ENCODE peak calls at places on chromosome 1, in nine cellular contexts. One of them, this sample, is unnamed.

GRCh38 chr1:66764994-66765578 is 12.8 kb downstream of the DYNLT5 start:
- DNase-seq in IMR-90: peak; percentile 66
- DNase-seq in EH: peak; percentile 58
- DNase-seq in T follicular helper cell: peak; percentile 19
- DNase-seq in fibroblast of pulmonary artery: peak; percentile 80
- DNase-seq in stimulated activated CD8-positive, alpha-beta memory T cell treated with anti-CD3 and anti-CD28 coated beads, Interleukin-15, amount 100 ng/mL, for 1 hour: peak; percentile 32
- DNase-seq in 8988T: no peak
- DNase-seq in WTC11: peak; percentile 16
- DNase-seq in cardiac muscle cell: peak; percentile 53
- DNase-seq in this sample: peak; percentile 41

GRCh38 chr1:10508511-10508951 is 33.8 kb downstream of the PEX14 start:
- DNase-seq in 8988T: no peak
- DNase-seq in fibroblast of pulmonary artery: no peak
- DNase-seq in WTC11: peak; percentile 29
- DNase-seq in T follicular helper cell: no peak
- DNase-seq in EH: peak; percentile 66
- DNase-seq in cardiac muscle cell: no peak
- DNase-seq in stimulated activated CD8-positive, alpha-beta memory T cell treated with anti-CD3 and anti-CD28 coated beads, Interleukin-15, amount 100 ng/mL, for 1 hour: no peak
- DNase-seq in IMR-90: peak; percentile 57
- DNase-seq in this sample: no peak

GRCh38 chr1:46807046-46807972 is 8.5 kb downstream of the CYP4B1 start:
- DNase-seq in EH: no peak
- DNase-seq in cardiac muscle cell: no peak
- DNase-seq in 8988T: no peak
- DNase-seq in fibroblast of pulmonary artery: no peak
- DNase-seq in stimulated activated CD8-positive, alpha-beta memory T cell treated with anti-CD3 and anti-CD28 coated beads, Interleukin-15, amount 100 ng/mL, for 1 hour: no peak
- DNase-seq in WTC11: no peak
- DNase-seq in T follicular helper cell: no peak
- DNase-seq in IMR-90: no peak
- DNase-seq in this sample: no peak

GRCh38 chr1:151680812-151681211 is 35.8 kb downstream of the CELF3 start:
- DNase-seq in 8988T: peak; percentile 63
- DNase-seq in EH: peak; percentile 94
- DNase-seq in T follicular helper cell: no peak
- DNase-seq in WTC11: no peak
- DNase-seq in fibroblast of pulmonary artery: peak; percentile 89
- DNase-seq in IMR-90: peak; percentile 89
- DNase-seq in stimulated activated CD8-positive, alpha-beta memory T cell treated with anti-CD3 and anti-CD28 coated beads, Interleukin-15, amount 100 ng/mL, for 1 hour: no peak
- DNase-seq in cardiac muscle cell: no peak
- DNase-seq in this sample: no peak

GRCh38 chr1:72649211-72649888 is 367.0 kb upstream of the NEGR1 start:
- DNase-seq in EH: no peak
- DNase-seq in T follicular helper cell: no peak
- DNase-seq in stimulated activated CD8-positive, alpha-beta memory T cell treated with anti-CD3 and anti-CD28 coated beads, Interleukin-15, amount 100 ng/mL, for 1 hour: no peak
- DNase-seq in 8988T: no peak
- DNase-seq in cardiac muscle cell: no peak
- DNase-seq in fibroblast of pulmonary artery: no peak
- DNase-seq in IMR-90: no peak
- DNase-seq in WTC11: no peak
- DNase-seq in this sample: no peak

GRCh38 chr1:181189691-181190361 is 101.3 kb downstream of the IER5 start:
- DNase-seq in cardiac muscle cell: peak; percentile 76
- DNase-seq in T follicular helper cell: peak; percentile 58
- DNase-seq in EH: peak; percentile 52
- DNase-seq in IMR-90: peak; percentile 29
- DNase-seq in fibroblast of pulmonary artery: peak; percentile 61
- DNase-seq in 8988T: peak; percentile 91
- DNase-seq in WTC11: peak; percentile 87
- DNase-seq in stimulated activated CD8-positive, alpha-beta memory T cell treated with anti-CD3 and anti-CD28 coated beads, Interleukin-15, amount 100 ng/mL, for 1 hour: peak; percentile 56
- DNase-seq in this sample: peak; percentile 59

GRCh38 chr1:185969524-185969991 is 235.4 kb downstream of the HMCN1 start:
- DNase-seq in T follicular helper cell: no peak
- DNase-seq in 8988T: no peak
- DNase-seq in IMR-90: peak; percentile 6
- DNase-seq in cardiac muscle cell: no peak
- DNase-seq in stimulated activated CD8-positive, alpha-beta memory T cell treated with anti-CD3 and anti-CD28 coated beads, Interleukin-15, amount 100 ng/mL, for 1 hour: no peak
- DNase-seq in fibroblast of pulmonary artery: peak; percentile 32
- DNase-seq in EH: peak; percentile 86
- DNase-seq in WTC11: no peak
- DNase-seq in this sample: no peak

GRCh38 chr1:117754061-117754969 is 148.5 kb downstream of the TENT5C start:
- DNase-seq in fibroblast of pulmonary artery: peak; percentile 73
- DNase-seq in stimulated activated CD8-positive, alpha-beta memory T cell treated with anti-CD3 and anti-CD28 coated beads, Interleukin-15, amount 100 ng/mL, for 1 hour: peak; percentile 15
- DNase-seq in EH: peak; percentile 71
- DNase-seq in WTC11: peak; percentile 67
- DNase-seq in IMR-90: peak; percentile 59
- DNase-seq in 8988T: peak; percentile 25
- DNase-seq in cardiac muscle cell: peak; percentile 84
- DNase-seq in T follicular helper cell: peak; percentile 21
- DNase-seq in this sample: peak; percentile 38

GRCh38 chr1:7474786-7475502 is 296.2 kb upstream of the VAMP3 start:
- DNase-seq in EH: no peak
- DNase-seq in fibroblast of pulmonary artery: no peak
- DNase-seq in cardiac muscle cell: no peak
- DNase-seq in WTC11: peak; percentile 51
- DNase-seq in stimulated activated CD8-positive, alpha-beta memory T cell treated with anti-CD3 and anti-CD28 coated beads, Interleukin-15, amount 100 ng/mL, for 1 hour: no peak
- DNase-seq in 8988T: no peak
- DNase-seq in IMR-90: no peak
- DNase-seq in T follicular helper cell: no peak
- DNase-seq in this sample: no peak

GRCh38 chr1:23178931-23179330 is 10.3 kb upstream of the LUZP1 start:
- DNase-seq in 8988T: no peak
- DNase-seq in stimulated activated CD8-positive, alpha-beta memory T cell treated with anti-CD3 and anti-CD28 coated beads, Interleukin-15, amount 100 ng/mL, for 1 hour: no peak
- DNase-seq in fibroblast of pulmonary artery: peak; percentile 61
- DNase-seq in WTC11: no peak
- DNase-seq in T follicular helper cell: no peak
- DNase-seq in cardiac muscle cell: peak; percentile 12
- DNase-seq in IMR-90: peak; percentile 38
- DNase-seq in EH: no peak
- DNase-seq in this sample: no peak

GRCh38 chr1:16618719-16619118 is 5.4 kb upstream of the NBPF1 start:
- DNase-seq in 8988T: no peak
- DNase-seq in stimulated activated CD8-positive, alpha-beta memory T cell treated with anti-CD3 and anti-CD28 coated beads, Interleukin-15, amount 100 ng/mL, for 1 hour: no peak
- DNase-seq in cardiac muscle cell: no peak
- DNase-seq in T follicular helper cell: no peak
- DNase-seq in WTC11: peak; percentile 78
- DNase-seq in fibroblast of pulmonary artery: no peak
- DNase-seq in EH: no peak
- DNase-seq in IMR-90: no peak
- DNase-seq in this sample: peak; percentile 1

GRCh38 chr1:245310605-245311531 is 156.1 kb downstream of the KIF26B start:
- DNase-seq in stimulated activated CD8-positive, alpha-beta memory T cell treated with anti-CD3 and anti-CD28 coated beads, Interleukin-15, amount 100 ng/mL, for 1 hour: no peak
- DNase-seq in WTC11: peak; percentile 23
- DNase-seq in EH: peak; percentile 13
- DNase-seq in 8988T: no peak
- DNase-seq in T follicular helper cell: no peak
- DNase-seq in cardiac muscle cell: peak; percentile 59
- DNase-seq in IMR-90: no peak
- DNase-seq in fibroblast of pulmonary artery: peak; percentile 63
- DNase-seq in this sample: no peak

GRCh38 chr1:209208648-209209047 is 374.9 kb upstream of the CAMK1G start:
- DNase-seq in EH: peak; percentile 7
- DNase-seq in IMR-90: no peak
- DNase-seq in fibroblast of pulmonary artery: no peak
- DNase-seq in cardiac muscle cell: no peak
- DNase-seq in WTC11: no peak
- DNase-seq in T follicular helper cell: no peak
- DNase-seq in 8988T: no peak
- DNase-seq in stimulated activated CD8-positive, alpha-beta memory T cell treated with anti-CD3 and anti-CD28 coated beads, Interleukin-15, amount 100 ng/mL, for 1 hour: no peak
- DNase-seq in this sample: no peak

GRCh38 chr1:40649592-40649930 is 15.9 kb downstream of the RIMS3 start:
- DNase-seq in T follicular helper cell: no peak
- DNase-seq in stimulated activated CD8-positive, alpha-beta memory T cell treated with anti-CD3 and anti-CD28 coated beads, Interleukin-15, amount 100 ng/mL, for 1 hour: no peak
- DNase-seq in IMR-90: no peak
- DNase-seq in 8988T: no peak
- DNase-seq in fibroblast of pulmonary artery: no peak
- DNase-seq in WTC11: no peak
- DNase-seq in EH: no peak
- DNase-seq in cardiac muscle cell: no peak
- DNase-seq in this sample: no peak

GRCh38 chr1:53601031-53601745 is 137.8 kb downstream of the GLIS1 start:
- DNase-seq in T follicular helper cell: no peak
- DNase-seq in cardiac muscle cell: no peak
- DNase-seq in EH: no peak
- DNase-seq in 8988T: no peak
- DNase-seq in IMR-90: no peak
- DNase-seq in WTC11: no peak
- DNase-seq in stimulated activated CD8-positive, alpha-beta memory T cell treated with anti-CD3 and anti-CD28 coated beads, Interleukin-15, amount 100 ng/mL, for 1 hour: no peak
- DNase-seq in fibroblast of pulmonary artery: no peak
- DNase-seq in this sample: no peak

GRCh38 chr1:226325178-226325577 is 16.2 kb upstream of the LIN9 start:
- DNase-seq in T follicular helper cell: no peak
- DNase-seq in IMR-90: no peak
- DNase-seq in WTC11: no peak
- DNase-seq in 8988T: no peak
- DNase-seq in stimulated activated CD8-positive, alpha-beta memory T cell treated with anti-CD3 and anti-CD28 coated beads, Interleukin-15, amount 100 ng/mL, for 1 hour: no peak
- DNase-seq in fibroblast of pulmonary artery: peak; percentile 10
- DNase-seq in EH: peak; percentile 27
- DNase-seq in cardiac muscle cell: no peak
- DNase-seq in this sample: no peak

GRCh38 chr1:235122348-235122747 is 6.3 kb downstream of the TOMM20 start:
- DNase-seq in T follicular helper cell: no peak
- DNase-seq in IMR-90: no peak
- DNase-seq in stimulated activated CD8-positive, alpha-beta memory T cell treated with anti-CD3 and anti-CD28 coated beads, Interleukin-15, amount 100 ng/mL, for 1 hour: no peak
- DNase-seq in cardiac muscle cell: no peak
- DNase-seq in 8988T: no peak
- DNase-seq in WTC11: no peak
- DNase-seq in fibroblast of pulmonary artery: no peak
- DNase-seq in EH: no peak
- DNase-seq in this sample: no peak

GRCh38 chr1:154178006-154178405 is 13.9 kb downstream of the TPM3 start:
- DNase-seq in EH: no peak
- DNase-seq in 8988T: no peak
- DNase-seq in IMR-90: no peak
- DNase-seq in cardiac muscle cell: no peak
- DNase-seq in fibroblast of pulmonary artery: no peak
- DNase-seq in WTC11: no peak
- DNase-seq in stimulated activated CD8-positive, alpha-beta memory T cell treated with anti-CD3 and anti-CD28 coated beads, Interleukin-15, amount 100 ng/mL, for 1 hour: no peak
- DNase-seq in T follicular helper cell: no peak
- DNase-seq in this sample: no peak

GRCh38 chr1:221699582-221700519 is 42.0 kb downstream of the DUSP10 start:
- DNase-seq in T follicular helper cell: no peak
- DNase-seq in WTC11: no peak
- DNase-seq in IMR-90: peak; percentile 75
- DNase-seq in 8988T: no peak
- DNase-seq in fibroblast of pulmonary artery: peak; percentile 25
- DNase-seq in stimulated activated CD8-positive, alpha-beta memory T cell treated with anti-CD3 and anti-CD28 coated beads, Interleukin-15, amount 100 ng/mL, for 1 hour: no peak
- DNase-seq in EH: peak; percentile 81
- DNase-seq in cardiac muscle cell: no peak
- DNase-seq in this sample: no peak

GRCh38 chr1:2318294-2319278 is 72.8 kb downstream of the MORN1 start:
- DNase-seq in T follicular helper cell: no peak
- DNase-seq in cardiac muscle cell: no peak
- DNase-seq in fibroblast of pulmonary artery: no peak
- DNase-seq in stimulated activated CD8-positive, alpha-beta memory T cell treated with anti-CD3 and anti-CD28 coated beads, Interleukin-15, amount 100 ng/mL, for 1 hour: no peak
- DNase-seq in EH: no peak
- DNase-seq in 8988T: no peak
- DNase-seq in WTC11: no peak
- DNase-seq in IMR-90: no peak
- DNase-seq in this sample: no peak

GRCh38 chr1:63087966-63088365 is 234.4 kb upstream of the FOXD3 start:
- DNase-seq in fibroblast of pulmonary artery: peak; percentile 4
- DNase-seq in cardiac muscle cell: peak; percentile 45
- DNase-seq in EH: no peak
- DNase-seq in stimulated activated CD8-positive, alpha-beta memory T cell treated with anti-CD3 and anti-CD28 coated beads, Interleukin-15, amount 100 ng/mL, for 1 hour: no peak
- DNase-seq in IMR-90: no peak
- DNase-seq in 8988T: no peak
- DNase-seq in WTC11: peak; percentile 74
- DNase-seq in T follicular helper cell: no peak
- DNase-seq in this sample: no peak

GRCh38 chr1:2306151-2306978 is 78.2 kb downstream of the SKI start:
- DNase-seq in IMR-90: no peak
- DNase-seq in 8988T: no peak
- DNase-seq in WTC11: peak; percentile 66
- DNase-seq in stimulated activated CD8-positive, alpha-beta memory T cell treated with anti-CD3 and anti-CD28 coated beads, Interleukin-15, amount 100 ng/mL, for 1 hour: no peak
- DNase-seq in fibroblast of pulmonary artery: no peak
- DNase-seq in T follicular helper cell: no peak
- DNase-seq in EH: no peak
- DNase-seq in cardiac muscle cell: no peak
- DNase-seq in this sample: no peak

GRCh38 chr1:229070168-229070567 is 200.7 kb upstream of the RAB4A start:
- DNase-seq in 8988T: no peak
- DNase-seq in EH: peak; percentile 83
- DNase-seq in T follicular helper cell: no peak
- DNase-seq in fibroblast of pulmonary artery: peak; percentile 71
- DNase-seq in IMR-90: peak; percentile 47
- DNase-seq in WTC11: no peak
- DNase-seq in cardiac muscle cell: peak; percentile 21
- DNase-seq in stimulated activated CD8-positive, alpha-beta memory T cell treated with anti-CD3 and anti-CD28 coated beads, Interleukin-15, amount 100 ng/mL, for 1 hour: no peak
- DNase-seq in this sample: no peak

GRCh38 chr1:2312589-2313301 is 78.6 kb downstream of the MORN1 start:
- DNase-seq in cardiac muscle cell: no peak
- DNase-seq in T follicular helper cell: no peak
- DNase-seq in fibroblast of pulmonary artery: no peak
- DNase-seq in 8988T: no peak
- DNase-seq in IMR-90: no peak
- DNase-seq in stimulated activated CD8-positive, alpha-beta memory T cell treated with anti-CD3 and anti-CD28 coated beads, Interleukin-15, amount 100 ng/mL, for 1 hour: no peak
- DNase-seq in WTC11: no peak
- DNase-seq in EH: no peak
- DNase-seq in this sample: no peak

This sample was measured in effector CD4-positive, alpha-beta T cell.